ENCODE peak calls at places on chromosomes 2 and 18, in nine cellular contexts. Q, F, B, J, N, M, Y, S and I are unnamed samples. For H3K27me3, the result is how much of the 10 kb centered on the place peaks cover.

GRCh38 chr2:41847744-41848441 is 199.9 kb upstream of the PKDCC start:
- DNase-seq in Q (peak), F (no peak), B (no peak), J (no peak), N (no peak), M (peak), Y (no peak), S (no peak), I (no peak)

GRCh38 chr2:73067043-73067442 is 4.5 kb downstream of the SFXN5 start:
- DNase-seq in Q (no peak), F (no peak), B (no peak), J (no peak), N (no peak), M (no peak), Y (no peak), S (no peak), I (no peak)

GRCh38 chr2:161161074-161161577 is 898 bp downstream of the TANK start:
- DNase-seq in Q (peak), F (no peak), B (no peak), J (no peak), N (peak), M (peak), Y (no peak), S (no peak), I (no peak)

GRCh38 chr2:241874277-241874925 is 4.9 kb downstream of the RTP5 start:
- DNase-seq in Q (no peak), F (no peak), B (no peak), J (no peak), N (no peak), M (no peak), Y (no peak), S (no peak), I (no peak)

GRCh38 chr2:133504566-133505505 is 63.4 kb downstream of the NCKAP5 start:
- DNase-seq in Q (no peak), F (no peak), B (no peak), J (peak), N (no peak), M (no peak), Y (peak), S (peak), I (peak)

GRCh38 chr2:229779650-229780049 is 65.3 kb upstream of the DNER start:
- DNase-seq in Q (no peak), F (no peak), B (no peak), J (no peak), N (no peak), M (no peak), Y (no peak), S (peak), I (no peak)

GRCh38 chr2:167294775-167295140 is 406.5 kb downstream of the XIRP2 start:
- DNase-seq in Q (peak), F (no peak), B (no peak), J (no peak), N (no peak), M (no peak), Y (no peak), S (no peak), I (no peak)

GRCh38 chr2:43399515-43400245 is 173.3 kb upstream of the ZFP36L2 start:
- DNase-seq in Q (peak), F (no peak), B (no peak), J (no peak), N (no peak), M (no peak), Y (no peak), S (peak), I (no peak)

GRCh38 chr2:212725180-212725579 is 186.6 kb upstream of the ERBB4 start:
- DNase-seq in Q (no peak), F (no peak), B (no peak), J (no peak), N (no peak), M (no peak), Y (no peak), S (no peak), I (no peak)

GRCh38 chr18:23986610-23987359 is 27.8 kb upstream of the TTC39C start:
- DNase-seq in Q (no peak), F (no peak), B (no peak), J (no peak), N (no peak), M (no peak), Y (no peak), S (no peak), I (no peak)

GRCh38 chr18:74172697-74173433 is 24.5 kb downstream of the TIMM21 start:
- DNase-seq in Q (no peak), F (no peak), B (no peak), J (no peak), N (no peak), M (no peak), Y (no peak), S (no peak), I (no peak)

GRCh38 chr2:231648579-231649174 is 56.0 kb downstream of the TEX44 start:
- DNase-seq in Q (peak), F (peak), B (peak), J (peak), N (peak), M (peak), Y (peak), S (peak), I (peak)

GRCh38 chr2:232810444-232810843 is 34.1 kb upstream of the KCNJ13 start:
- DNase-seq in Q (no peak), F (no peak), B (no peak), J (no peak), N (no peak), M (no peak), Y (no peak), S (no peak), I (no peak)

GRCh38 chr2:8076453-8077284 is 605.2 kb upstream of the ID2 start:
- DNase-seq in Q (no peak), F (no peak), B (no peak), J (no peak), N (no peak), M (no peak), Y (no peak), S (no peak), I (no peak)

GRCh38 chr2:188028739-188029138 is 262.9 kb upstream of the GULP1 start:
- DNase-seq in Q (no peak), F (no peak), B (no peak), J (no peak), N (peak), M (no peak), Y (no peak), S (no peak), I (no peak)

GRCh38 chr2:151576080-151576479 is 158.2 kb downstream of the NEB start:
- DNase-seq in Q (no peak), F (no peak), B (no peak), J (no peak), N (no peak), M (no peak), Y (peak), S (no peak), I (no peak)

GRCh38 chr2:148737742-148738141 is 93.2 kb downstream of the EPC2 start:
- DNase-seq in Q (no peak), F (no peak), B (no peak), J (no peak), N (no peak), M (no peak), Y (no peak), S (no peak), I (no peak)

GRCh38 chr2:171287036-171287435 is 126.3 kb upstream of the TLK1 start:
- DNase-seq in Q (no peak), F (no peak), B (no peak), J (no peak), N (no peak), M (no peak), Y (no peak), S (no peak), I (no peak)

GRCh38 chr2:28395334-28396061 is 2.8 kb downstream of the FOSL2 start:
- DNase-seq in Q (peak), F (no peak), B (no peak), J (no peak), N (no peak), M (no peak), Y (peak), S (peak), I (peak)

GRCh38 chr2:238945433-238946150 is 97.7 kb downstream of the TWIST2 start:
- DNase-seq in Q (peak), F (no peak), B (no peak), J (peak), N (peak), M (peak), Y (no peak), S (peak), I (peak)

GRCh38 chr2:237920673-237921072 is 46.1 kb upstream of the UBE2F start:
- DNase-seq in Q (peak), F (no peak), B (no peak), J (no peak), N (no peak), M (no peak), Y (no peak), S (no peak), I (no peak)

GRCh38 chr2:118048396-118048795 is 34.5 kb upstream of the CCDC93 start:
- DNase-seq in Q (peak), F (no peak), B (no peak), J (no peak), N (no peak), M (no peak), Y (no peak), S (peak), I (no peak)

GRCh38 chr2:118047273-118047898 is 33.5 kb upstream of the CCDC93 start:
- DNase-seq in Q (peak), F (no peak), B (no peak), J (no peak), N (no peak), M (no peak), Y (no peak), S (peak), I (no peak)

GRCh38 chr2:118050386-118050785 is 36.5 kb upstream of the CCDC93 start:
- DNase-seq in Q (peak), F (no peak), B (no peak), J (no peak), N (no peak), M (no peak), Y (no peak), S (peak), I (no peak)

GRCh38 chr2:118051956-118052355 is 36.3 kb upstream of the INSIG2 start:
- DNase-seq in Q (no peak), F (no peak), B (no peak), J (no peak), N (no peak), M (no peak), Y (no peak), S (no peak), I (no peak)

DNA sequence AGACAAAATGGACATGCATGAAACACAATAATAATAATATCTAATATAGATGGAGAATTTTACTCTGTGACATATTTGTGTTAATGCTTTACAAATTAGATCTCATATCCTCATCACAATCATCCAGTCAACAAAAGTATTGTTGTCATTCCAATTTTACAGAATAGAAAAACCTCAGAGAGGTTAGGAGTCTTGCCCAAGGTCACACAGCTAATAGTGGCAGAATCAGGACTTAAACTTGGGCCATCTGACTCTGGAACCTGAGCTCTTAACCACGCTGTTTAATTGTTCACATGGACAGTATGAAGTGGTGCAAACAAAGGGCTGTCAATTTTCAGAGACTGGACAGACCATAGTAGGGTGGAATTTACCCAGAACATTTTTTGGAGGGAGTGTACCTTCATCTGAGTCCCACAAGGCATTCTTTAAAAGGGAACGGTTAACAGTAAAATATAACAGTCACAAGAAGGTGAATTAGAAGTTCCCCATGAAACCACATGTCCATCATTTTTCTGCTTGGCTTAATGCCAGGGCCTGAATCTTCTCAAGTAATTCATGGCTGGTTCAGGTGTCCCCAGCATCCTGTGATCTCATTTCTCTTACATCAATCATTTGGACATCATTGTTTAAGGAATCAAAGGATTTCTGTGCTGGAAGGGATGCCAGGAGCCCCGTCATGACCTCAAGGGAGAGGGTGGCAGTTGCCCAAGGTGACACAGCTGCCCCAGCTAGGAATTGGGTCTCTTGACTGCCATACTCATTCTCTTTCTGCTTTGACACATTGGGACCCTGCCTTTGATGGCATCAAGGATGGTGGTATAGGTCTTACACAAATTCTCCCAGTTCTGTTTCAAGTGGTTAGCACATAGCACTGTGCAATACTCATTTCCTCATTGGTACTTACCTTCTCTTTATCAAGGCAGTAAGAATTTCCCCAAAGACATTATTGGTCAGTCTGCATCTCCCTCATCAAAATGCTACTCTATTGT is 35.6 kb upstream of the CCDC93 start:
- DNase-seq in Q (no peak), F (no peak), B (peak), J (no peak), N (no peak), M (no peak), Y (no peak), S (peak), I (no peak)
- H3K27me3 ChIP-seq in Q (under half), F (under half), B (under half), J (under half), N (under half), M (under half), Y (under half), S (under half), I (under half)

GRCh38 chr2:118077636-118078247 is 10.5 kb upstream of the INSIG2 start:
- DNase-seq in Q (no peak), F (no peak), B (peak), J (no peak), N (no peak), M (peak), Y (no peak), S (no peak), I (no peak)

GRCh38 chr2:118084483-118085089 is 3.7 kb upstream of the INSIG2 start:
- DNase-seq in Q (no peak), F (no peak), B (no peak), J (no peak), N (no peak), M (peak), Y (no peak), S (no peak), I (no peak)

DNA sequence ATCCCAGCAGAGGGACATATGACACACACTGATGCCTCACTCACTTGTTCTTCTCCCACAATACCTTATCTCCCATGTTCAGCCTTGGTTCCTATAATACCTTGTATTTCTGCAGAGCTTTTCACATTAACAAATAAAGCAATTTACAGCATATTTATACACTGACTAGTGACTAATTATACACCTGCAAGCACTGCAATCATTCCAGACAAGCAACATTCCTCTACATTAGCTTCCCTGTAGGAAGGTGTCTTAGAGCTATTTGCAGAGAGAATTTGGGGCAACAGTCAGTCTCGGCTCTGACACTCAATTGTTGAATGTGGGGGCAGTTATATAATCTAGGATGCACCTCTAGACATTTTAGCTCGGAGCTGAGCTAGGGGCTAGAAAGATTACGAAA is 9.5 kb upstream of the INSIG2 start:
- DNase-seq in Q (no peak), F (no peak), B (peak), J (no peak), N (no peak), M (no peak), Y (no peak), S (no peak), I (no peak)
- H3K27me3 ChIP-seq in Q (half or more), F (under half), B (under half), J (under half), N (under half), M (under half), Y (under half), S (under half), I (under half)

GRCh38 chr2:1847846-1848598 is 103.7 kb upstream of the PXDN start:
- DNase-seq in Q (no peak), F (no peak), B (no peak), J (no peak), N (peak), M (no peak), Y (no peak), S (no peak), I (no peak)
- H3K27me3 ChIP-seq in Q (under half), F (under half), B (half or more), J (under half), N (under half), M (half or more), Y (under half), S (under half), I (under half)

GRCh38 chr2:236752111-236752510 is 182.5 kb downstream of the ACKR3 start:
- DNase-seq in Q (no peak), F (no peak), B (no peak), J (no peak), N (no peak), M (no peak), Y (no peak), S (no peak), I (no peak)
- H3K27me3 ChIP-seq in Q (under half), F (under half), B (under half), J (under half), N (under half), M (under half), Y (under half), S (under half), I (under half)

GRCh38 chr18:824179-824578 is 12.1 kb upstream of the YES1 start:
- DNase-seq in Q (no peak), F (no peak), B (no peak), J (no peak), N (no peak), M (peak), Y (no peak), S (no peak), I (no peak)
- H3K27me3 ChIP-seq in Q (under half), F (under half), B (under half), J (under half), N (under half), M (under half), Y (under half), S (under half), I (under half)

GRCh38 chr2:38975009-38975408 is 85.3 kb downstream of the ARHGEF33 start:
- DNase-seq in Q (no peak), F (no peak), B (no peak), J (no peak), N (no peak), M (no peak), Y (no peak), S (no peak), I (no peak)
- H3K27me3 ChIP-seq in Q (under half), F (under half), B (under half), J (under half), N (under half), M (under half), Y (under half), S (under half), I (under half)

GRCh38 chr2:6069354-6069753 is 377.2 kb downstream of the SOX11 start:
- DNase-seq in Q (no peak), F (no peak), B (no peak), J (no peak), N (peak), M (no peak), Y (no peak), S (peak), I (no peak)
- H3K27me3 ChIP-seq in Q (under half), F (under half), B (under half), J (under half), N (under half), M (under half), Y (under half), S (under half), I (under half)